ENCODE peak calls at places on chromosomes 13 and 19, in eight cellular contexts. C is astrocyte of the spinal cord, W is uterus, K is dorsolateral prefrontal cortex, T is A549, S is body of pancreas, M is heart right ventricle, E is gastrocnemius medialis. B is an unnamed sample.

GRCh38 chr13:98327326-98328314 is 150.6 kb upstream of the RNF113B start:
- DNase-seq in C (peak), W (no peak), K (no peak), T (no peak), S (no peak), M (no peak), E (no peak), B (peak)

GRCh38 chr19:31506102-31506501 is 156.9 kb upstream of the TSHZ3 start:
- DNase-seq in C (no peak), W (no peak), K (no peak), T (no peak), S (no peak), M (no peak), E (no peak), B (no peak)

GRCh38 chr13:40401911-40402776 is 264.3 kb downstream of the FOXO1 start:
- DNase-seq in C (peak), W (peak), K (peak), T (peak), S (peak), M (peak), E (peak), B (peak)

GRCh38 chr13:30097695-30098094 is 209.7 kb downstream of the KATNAL1 start:
- DNase-seq in C (no peak), W (no peak), K (no peak), T (no peak), S (no peak), M (no peak), E (no peak), B (no peak)

GRCh38 chr19:21698215-21698614 is 69.2 kb downstream of the ZNF100 start:
- DNase-seq in C (peak), W (no peak), K (no peak), T (no peak), S (peak), M (no peak), E (no peak), B (no peak)

GRCh38 chr13:70173236-70173959 is 65.1 kb upstream of the KLHL1 start:
- DNase-seq in C (peak), W (no peak), K (no peak), T (no peak), S (no peak), M (no peak), E (no peak), B (no peak)

GRCh38 chr19:38656171-38656981 is 8.9 kb downstream of the ACTN4 start:
- DNase-seq in C (peak), W (no peak), K (no peak), T (no peak), S (no peak), M (no peak), E (no peak), B (no peak)

GRCh38 chr13:87123987-87124784 is 547.0 kb upstream of the SLITRK5 start:
- DNase-seq in C (peak), W (no peak), K (no peak), T (peak), S (peak), M (peak), E (no peak), B (peak)

GRCh38 chr19:54460230-54461005 is 3.2 kb downstream of the LENG9 start:
- DNase-seq in C (no peak), W (no peak), K (no peak), T (no peak), S (no peak), M (no peak), E (no peak), B (no peak)

GRCh38 chr13:34411881-34412280 is 530.2 kb upstream of the NBEA start:
- DNase-seq in C (no peak), W (no peak), K (no peak), T (no peak), S (no peak), M (no peak), E (no peak), B (no peak)

GRCh38 chr13:90896022-90896421 is 451.5 kb upstream of the MIR17HG start:
- DNase-seq in C (no peak), W (no peak), K (no peak), T (no peak), S (no peak), M (no peak), E (no peak), B (no peak)

GRCh38 chr13:22937241-22937640 is 243.5 kb upstream of the SGCG start:
- DNase-seq in C (no peak), W (no peak), K (no peak), T (no peak), S (no peak), M (no peak), E (no peak), B (no peak)

GRCh38 chr13:73684286-73684685 is 449.9 kb downstream of the KLF12 start:
- DNase-seq in C (no peak), W (no peak), K (no peak), T (no peak), S (no peak), M (no peak), E (no peak), B (no peak)

GRCh38 chr19:28292822-28293500 is 920.0 kb downstream of the UQCRFS1 start:
- DNase-seq in C (no peak), W (no peak), K (no peak), T (no peak), S (no peak), M (no peak), E (no peak), B (no peak)

GRCh38 chr19:14577885-14578427 is 4.9 kb upstream of the CLEC17A start:
- DNase-seq in C (no peak), W (no peak), K (no peak), T (no peak), S (no peak), M (no peak), E (no peak), B (no peak)

GRCh38 chr19:2260341-2260751 is 4.1 kb upstream of the JSRP1 start:
- DNase-seq in C (no peak), W (no peak), K (no peak), T (no peak), S (no peak), M (no peak), E (no peak), B (no peak)

GRCh38 chr19:40348961-40349507 is 539 bp downstream of the PLD3 start:
- DNase-seq in C (peak), W (no peak), K (no peak), T (peak), S (peak), M (no peak), E (no peak), B (no peak)

GRCh38 chr13:51093574-51093973 is 17.5 kb downstream of the C13orf42 start:
- DNase-seq in C (no peak), W (no peak), K (no peak), T (no peak), S (no peak), M (no peak), E (no peak), B (no peak)

GRCh38 chr19:32339988-32340874 is 5.2 kb upstream of the ZNF507 start:
- DNase-seq in C (peak), W (peak), K (peak), T (peak), S (peak), M (peak), E (no peak), B (peak)

GRCh38 chr19:23991170-23991569 is 76.5 kb downstream of the ZNF726 start:
- DNase-seq in C (no peak), W (no peak), K (no peak), T (no peak), S (peak), M (no peak), E (no peak), B (no peak)

GRCh38 chr13:39132286-39132685 is 94.0 kb downstream of the NHLRC3 start:
- DNase-seq in C (no peak), W (no peak), K (no peak), T (no peak), S (no peak), M (no peak), E (no peak), B (no peak)

GRCh38 chr19:34365463-34366401 is 736 bp downstream of the GPI start:
- DNase-seq in C (peak), W (peak), K (peak), T (no peak), S (peak), M (peak), E (no peak), B (peak)

GRCh38 chr19:41920878-41921277 is 7.4 kb downstream of the ERFL start:
- DNase-seq in C (no peak), W (no peak), K (no peak), T (no peak), S (no peak), M (no peak), E (no peak), B (no peak)

GRCh38 chr13:101455863-101456262 is 3.4 kb downstream of the ITGBL1 start:
- DNase-seq in C (peak), W (no peak), K (no peak), T (peak), S (no peak), M (no peak), E (no peak), B (no peak)

GRCh38 chr13:34124912-34125311 is 307.0 kb downstream of the RFC3 start:
- DNase-seq in C (no peak), W (no peak), K (no peak), T (no peak), S (peak), M (no peak), E (no peak), B (no peak)

DNA sequence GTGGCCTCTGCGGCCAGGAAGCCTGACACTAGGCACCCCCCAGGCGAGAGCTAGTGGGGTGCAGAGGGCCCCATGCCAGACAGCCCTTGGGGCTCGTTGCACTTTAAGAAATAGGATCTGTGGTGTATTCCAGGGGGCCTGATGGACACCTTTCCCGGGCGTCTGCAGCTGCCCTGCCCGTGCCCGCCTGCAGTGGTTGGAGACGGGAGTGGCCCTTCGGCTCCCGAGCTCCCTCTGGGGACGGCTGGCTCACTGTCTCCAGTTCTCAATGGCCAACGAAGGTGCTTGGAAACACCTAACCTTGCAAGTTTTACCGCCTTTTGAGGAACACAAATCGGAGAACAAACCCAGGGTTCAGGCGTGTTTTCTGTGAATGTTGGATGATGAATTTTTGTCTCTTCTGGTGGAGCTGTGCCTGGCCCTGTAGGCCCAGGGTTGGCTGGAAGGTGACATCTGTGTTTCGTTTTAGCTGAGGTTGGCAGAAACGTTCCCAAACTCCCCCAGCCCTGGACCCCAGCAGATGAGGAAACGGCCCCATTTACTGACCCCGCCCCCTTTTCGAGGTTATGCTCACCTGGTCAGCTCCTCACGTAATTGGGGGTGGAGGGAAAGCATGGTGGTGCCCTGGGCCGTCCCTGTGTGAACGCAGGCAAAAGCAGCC is 17.4 kb upstream of the NPAS1 start:
- DNase-seq in C (no peak), W (no peak), K (no peak), T (no peak), S (no peak), M (no peak), E (no peak), B (no peak)
- TF ChIP-seq CTCF in C (peak), W (no peak), K (peak), T (peak), S (no peak), M (peak), E (no peak), B (no peak)

GRCh38 chr13:24493356-24493755 is 19.2 kb downstream of the PARP4 start:
- DNase-seq in C (no peak), W (no peak), K (no peak), T (no peak), S (no peak), M (no peak), E (no peak), B (no peak)

GRCh38 chr13:24489721-24490120 is 22.9 kb downstream of the PARP4 start:
- DNase-seq in C (no peak), W (no peak), K (no peak), T (no peak), S (no peak), M (no peak), E (no peak), B (no peak)

GRCh38 chr13:24495151-24495729 is 17.3 kb downstream of the PARP4 start:
- DNase-seq in C (no peak), W (no peak), K (no peak), T (no peak), S (no peak), M (no peak), E (no peak), B (no peak)

GRCh38 chr13:24497742-24498141 is 14.8 kb downstream of the PARP4 start:
- DNase-seq in C (no peak), W (no peak), K (no peak), T (no peak), S (no peak), M (no peak), E (no peak), B (no peak)

GRCh38 chr13:24491853-24492252 is 20.7 kb downstream of the PARP4 start:
- DNase-seq in C (no peak), W (no peak), K (no peak), T (no peak), S (no peak), M (no peak), E (no peak), B (no peak)
- TF ChIP-seq CTCF in C (peak), W (no peak), K (no peak), T (no peak), S (no peak), M (no peak), E (no peak), B (no peak)

GRCh38 chr19:7679017-7679720 is 1.5 kb upstream of the TRAPPC5 start:
- DNase-seq in C (no peak), W (no peak), K (peak), T (no peak), S (peak), M (no peak), E (no peak), B (no peak)
- TF ChIP-seq CTCF in C (no peak), W (no peak), K (no peak), T (no peak), S (no peak), M (no peak), E (no peak), B (no peak)

GRCh38 chr19:48887861-48888612 is 10.5 kb downstream of the TULP2 start:
- DNase-seq in C (no peak), W (no peak), K (no peak), T (no peak), S (no peak), M (no peak), E (no peak), B (no peak)
- TF ChIP-seq CTCF in C (no peak), W (no peak), K (no peak), T (no peak), S (no peak), M (no peak), E (no peak), B (no peak)

GRCh38 chr13:99590519-99591011 is 89.3 kb downstream of the TM9SF2 start:
- DNase-seq in C (peak), W (no peak), K (no peak), T (no peak), S (no peak), M (no peak), E (no peak), B (no peak)
- TF ChIP-seq CTCF in C (no peak), W (no peak), K (no peak), T (no peak), S (no peak), M (no peak), E (no peak), B (no peak)

GRCh38 chr13:28313579-28313978 is 175.2 kb downstream of the PAN3 start:
- DNase-seq in C (no peak), W (no peak), K (no peak), T (no peak), S (no peak), M (no peak), E (no peak), B (no peak)
- TF ChIP-seq CTCF in C (peak), W (no peak), K (no peak), T (no peak), S (no peak), M (peak), E (no peak), B (no peak)

GRCh38 chr19:347946-348861 is 3.6 kb upstream of the MIER2 start:
- DNase-seq in C (no peak), W (no peak), K (peak), T (no peak), S (no peak), M (no peak), E (no peak), B (no peak)
- TF ChIP-seq CTCF in C (no peak), W (no peak), K (no peak), T (no peak), S (no peak), M (no peak), E (no peak), B (no peak)

B was measured in nephron progenitor cell.